ENCODE peak calls at places on chromosome X, in eight cellular contexts. U, E, T, B, S, V, K and F are unnamed samples.

GRCh38 chrX:25873196-25873595 is 264.9 kb upstream of the MAGEB18 start:
- DNase-seq in U (no peak), E (no peak), T (no peak), B (no peak), S (no peak), V (no peak), K (no peak), F (no peak)

GRCh38 chrX:153909024-153909979 is 4.8 kb downstream of the AVPR2 start:
- DNase-seq in U (no peak), E (no peak), T (peak), B (no peak), S (no peak), V (no peak), K (no peak), F (no peak)

GRCh38 chrX:73944582-73944947 is 359.4 kb upstream of the ZCCHC13 start:
- DNase-seq in U (no peak), E (no peak), T (no peak), B (no peak), S (no peak), V (no peak), K (no peak), F (peak)

GRCh38 chrX:20319054-20319453 is 52.3 kb upstream of the RPS6KA3 start:
- DNase-seq in U (no peak), E (no peak), T (no peak), B (no peak), S (no peak), V (no peak), K (no peak), F (no peak)

GRCh38 chrX:155998761-155999510 is 1.4 kb downstream of the IL9R start:
- DNase-seq in U (no peak), E (no peak), T (no peak), B (no peak), S (no peak), V (no peak), K (no peak), F (no peak)

GRCh38 chrX:6292599-6292998 is 63.9 kb upstream of the NLGN4X start:
- DNase-seq in U (no peak), E (no peak), T (no peak), B (no peak), S (no peak), V (no peak), K (no peak), F (no peak)

GRCh38 chrX:113157496-113157895 is 316.9 kb upstream of the AMOT start:
- DNase-seq in U (no peak), E (no peak), T (no peak), B (no peak), S (no peak), V (no peak), K (no peak), F (no peak)

GRCh38 chrX:49214996-49215526 is 15.1 kb upstream of the SYP start:
- DNase-seq in U (no peak), E (no peak), T (no peak), B (no peak), S (no peak), V (no peak), K (no peak), F (no peak)

GRCh38 chrX:42269186-42269585 is 345.8 kb upstream of the CASK start:
- DNase-seq in U (no peak), E (no peak), T (no peak), B (no peak), S (no peak), V (no peak), K (no peak), F (no peak)